ENCODE peak calls at places on chromosome 10, in ten cellular contexts. O is tibial nerve; R is H1; S is DND-41; Z is pancreas; G is CD4-positive, alpha-beta T cell; Y is psoas muscle; C is fibroblast of the aortic adventitia; V is H9; N is endothelial cell. T is an unnamed sample.

GRCh38 chr10:117250409-117250808 is 9.5 kb downstream of the SLC18A2 start:
- DNase-seq in O (no peak), R (no peak), S (no peak), Z (no peak), G (no peak), Y (no peak), C (no peak), V (no peak), N (no peak), T (no peak)

GRCh38 chr10:97538839-97539238 is 33.7 kb upstream of the ANKRD2 start:
- DNase-seq in O (no peak), R (no peak), S (no peak), Z (no peak), G (no peak), Y (no peak), C (no peak), V (no peak), N (no peak), T (no peak)

GRCh38 chr10:45001382-45002148 is 842 bp downstream of the ZNF22 start:
- DNase-seq in O (no peak), R (no peak), S (peak), Z (peak), G (peak), Y (peak), C (peak), V (peak), N (peak), T (no peak)

GRCh38 chr10:15751048-15751447 is 31.3 kb upstream of the ITGA8 start:
- DNase-seq in O (no peak), R (no peak), S (no peak), Z (no peak), G (no peak), Y (no peak), C (no peak), V (no peak), N (no peak), T (no peak)

GRCh38 chr10:71531485-71532446 is 135.0 kb downstream of the CDH23 start:
- DNase-seq in O (no peak), R (no peak), S (peak), Z (no peak), G (no peak), Y (no peak), C (no peak), V (no peak), N (no peak), T (no peak)

GRCh38 chr10:71086439-71087080 is 125.8 kb upstream of the UNC5B start:
- DNase-seq in O (no peak), R (no peak), S (no peak), Z (no peak), G (no peak), Y (no peak), C (no peak), V (no peak), N (no peak), T (peak)

GRCh38 chr10:78263521-78263988 is 229.9 kb downstream of the RPS24 start:
- DNase-seq in O (no peak), R (no peak), S (no peak), Z (no peak), G (no peak), Y (no peak), C (peak), V (no peak), N (no peak), T (no peak)

GRCh38 chr10:69248117-69248730 is 28.1 kb downstream of the HKDC1 start:
- DNase-seq in O (no peak), R (no peak), S (no peak), Z (no peak), G (no peak), Y (no peak), C (no peak), V (no peak), N (no peak), T (no peak)

GRCh38 chr10:49465717-49466116 is 69.8 kb upstream of the DRGX start:
- DNase-seq in O (no peak), R (no peak), S (no peak), Z (no peak), G (no peak), Y (no peak), C (no peak), V (no peak), N (no peak), T (no peak)

GRCh38 chr10:29132821-29133156 is 156.1 kb upstream of the LYZL1 start:
- DNase-seq in O (no peak), R (no peak), S (no peak), Z (no peak), G (no peak), Y (no peak), C (no peak), V (no peak), N (no peak), T (peak)

GRCh38 chr10:119025336-119025735 is 4.2 kb upstream of the NANOS1 start:
- DNase-seq in O (no peak), R (no peak), S (no peak), Z (peak), G (no peak), Y (peak), C (peak), V (no peak), N (no peak), T (peak)

GRCh38 chr10:82969405-82969804 is 1094.4 kb downstream of the NRG3 start:
- DNase-seq in O (no peak), R (no peak), S (no peak), Z (no peak), G (no peak), Y (no peak), C (peak), V (no peak), N (no peak), T (no peak)

GRCh38 chr10:62636825-62637248 is 167.7 kb upstream of the ADO start:
- DNase-seq in O (no peak), R (no peak), S (peak), Z (no peak), G (no peak), Y (no peak), C (no peak), V (no peak), N (no peak), T (no peak)

GRCh38 chr10:132461683-132462231 is 64.8 kb downstream of the PWWP2B start:
- DNase-seq in O (no peak), R (no peak), S (no peak), Z (peak), G (no peak), Y (peak), C (no peak), V (no peak), N (no peak), T (no peak)

GRCh38 chr10:84328303-84329093 is at the start of gene CCSER2:
- DNase-seq in O (peak), R (peak), S (peak), Z (peak), G (peak), Y (peak), C (peak), V (peak), N (peak), T (peak)

GRCh38 chr10:110376021-110376773 is 71.5 kb upstream of the SMNDC1 start:
- DNase-seq in O (no peak), R (no peak), S (no peak), Z (no peak), G (no peak), Y (peak), C (no peak), V (no peak), N (no peak), T (no peak)

GRCh38 chr10:125343118-125343752 is 182.9 kb upstream of the CTBP2 start:
- DNase-seq in O (no peak), R (no peak), S (peak), Z (no peak), G (no peak), Y (no peak), C (peak), V (no peak), N (peak), T (no peak)

GRCh38 chr10:127279334-127279774 is 83.0 kb upstream of the INSYN2A start:
- DNase-seq in O (no peak), R (no peak), S (no peak), Z (no peak), G (no peak), Y (no peak), C (no peak), V (no peak), N (no peak), T (peak)

GRCh38 chr10:32738958-32739357 is 219.1 kb downstream of the ITGB1 start:
- DNase-seq in O (no peak), R (no peak), S (no peak), Z (no peak), G (no peak), Y (no peak), C (no peak), V (no peak), N (no peak), T (no peak)

GRCh38 chr10:68212721-68213352 is 19.1 kb downstream of the ATOH7 start:
- DNase-seq in O (no peak), R (no peak), S (peak), Z (no peak), G (no peak), Y (no peak), C (peak), V (no peak), N (no peak), T (no peak)

GRCh38 chr10:13672505-13672904 is 85.7 kb downstream of the PRPF18 start:
- DNase-seq in O (no peak), R (no peak), S (no peak), Z (no peak), G (no peak), Y (no peak), C (no peak), V (no peak), N (no peak), T (no peak)

GRCh38 chr10:13671874-13672273 is 85.1 kb downstream of the PRPF18 start:
- DNase-seq in O (no peak), R (no peak), S (no peak), Z (peak), G (no peak), Y (no peak), C (no peak), V (no peak), N (no peak), T (no peak)

GRCh38 chr10:13668126-13668525 is 81.4 kb downstream of the PRPF18 start:
- DNase-seq in O (no peak), R (no peak), S (no peak), Z (peak), G (no peak), Y (no peak), C (no peak), V (no peak), N (no peak), T (no peak)

GRCh38 chr10:13669182-13669860 is 82.6 kb downstream of the PRPF18 start:
- DNase-seq in O (no peak), R (no peak), S (no peak), Z (peak), G (no peak), Y (no peak), C (no peak), V (no peak), N (no peak), T (no peak)

DNA sequence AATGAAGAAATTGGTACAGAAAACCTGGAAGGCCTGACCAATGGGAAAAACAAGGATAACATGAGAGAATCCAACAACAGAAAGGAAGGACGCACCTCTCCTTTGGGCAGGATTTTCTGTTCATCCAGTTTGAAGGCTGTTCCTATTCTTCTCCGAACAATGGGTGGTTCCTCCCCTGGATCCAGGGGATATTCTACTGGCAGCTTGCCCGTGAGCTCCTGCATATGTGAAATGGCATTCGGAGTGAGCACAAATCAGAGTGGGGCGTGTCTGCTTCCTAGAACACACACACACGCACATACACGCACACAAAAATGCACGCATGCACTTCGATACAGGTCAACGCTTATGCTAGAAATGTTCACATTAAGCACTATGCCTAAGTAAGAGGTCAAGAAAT is 83.5 kb downstream of the PRPF18 start:
- DNase-seq in O (no peak), R (no peak), S (no peak), Z (peak), G (no peak), Y (no peak), C (no peak), V (no peak), N (no peak), T (no peak)
- TF ChIP-seq CTCF in O (no peak), R (no peak), S (no peak), Z (no peak), G (no peak), Y (no peak), C (no peak), V (no peak), N (no peak), T (no peak)

GRCh38 chr10:60335708-60336107 is 54.0 kb downstream of the ANK3 start:
- DNase-seq in O (no peak), R (no peak), S (no peak), Z (no peak), G (no peak), Y (no peak), C (no peak), V (no peak), N (no peak), T (no peak)
- TF ChIP-seq CTCF in O (no peak), R (peak), S (no peak), Z (no peak), G (no peak), Y (no peak), C (no peak), V (peak), N (no peak), T (peak)

GRCh38 chr10:121312582-121312981 is 285.7 kb downstream of the FGFR2 start:
- DNase-seq in O (no peak), R (no peak), S (no peak), Z (no peak), G (no peak), Y (no peak), C (no peak), V (no peak), N (no peak), T (no peak)

GRCh38 chr10:121316432-121316831 is 281.8 kb downstream of the FGFR2 start:
- DNase-seq in O (no peak), R (no peak), S (no peak), Z (no peak), G (no peak), Y (no peak), C (no peak), V (no peak), N (no peak), T (no peak)

GRCh38 chr10:121322046-121322445 is 276.2 kb downstream of the FGFR2 start:
- DNase-seq in O (no peak), R (no peak), S (no peak), Z (no peak), G (no peak), Y (no peak), C (no peak), V (no peak), N (no peak), T (no peak)

GRCh38 chr10:121313119-121313858 is 285.0 kb downstream of the FGFR2 start:
- DNase-seq in O (no peak), R (no peak), S (no peak), Z (no peak), G (no peak), Y (no peak), C (no peak), V (no peak), N (no peak), T (no peak)

DNA sequence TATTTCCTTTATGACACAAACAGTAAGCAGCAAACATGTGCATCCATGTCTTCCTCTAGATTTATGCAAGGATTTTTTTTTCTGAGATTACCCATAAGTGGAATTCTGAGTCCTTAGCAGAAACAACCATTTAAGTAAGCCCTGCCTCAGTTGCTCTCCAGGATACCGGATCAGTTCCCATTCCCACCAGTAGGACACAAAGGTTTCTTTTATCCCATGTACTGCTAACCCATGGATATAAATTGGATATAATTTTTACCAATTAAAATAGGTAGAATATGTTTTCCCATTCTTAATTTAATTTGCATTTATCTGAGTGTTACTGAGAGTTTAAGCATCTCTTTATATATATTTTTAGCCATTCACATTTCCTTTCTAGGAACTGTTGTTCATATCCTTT is 280.9 kb downstream of the FGFR2 start:
- DNase-seq in O (no peak), R (no peak), S (no peak), Z (no peak), G (no peak), Y (no peak), C (no peak), V (no peak), N (no peak), T (no peak)
- TF ChIP-seq CTCF in O (no peak), R (no peak), S (no peak), Z (no peak), G (no peak), Y (no peak), C (no peak), V (peak), N (peak), T (no peak)

GRCh38 chr10:1044964-1045363 is 4.0 kb downstream of the IDI1 start:
- DNase-seq in O (no peak), R (no peak), S (no peak), Z (no peak), G (no peak), Y (no peak), C (peak), V (no peak), N (no peak), T (no peak)
- TF ChIP-seq CTCF in O (no peak), R (no peak), S (no peak), Z (no peak), G (no peak), Y (no peak), C (no peak), V (no peak), N (no peak), T (no peak)

GRCh38 chr10:5252177-5253037 is 55.8 kb downstream of the AKR1C4 start:
- DNase-seq in O (no peak), R (no peak), S (no peak), Z (no peak), G (no peak), Y (no peak), C (peak), V (peak), N (no peak), T (no peak)
- TF ChIP-seq CTCF in O (no peak), R (peak), S (no peak), Z (no peak), G (no peak), Y (no peak), C (no peak), V (no peak), N (no peak), T (no peak)

DNA sequence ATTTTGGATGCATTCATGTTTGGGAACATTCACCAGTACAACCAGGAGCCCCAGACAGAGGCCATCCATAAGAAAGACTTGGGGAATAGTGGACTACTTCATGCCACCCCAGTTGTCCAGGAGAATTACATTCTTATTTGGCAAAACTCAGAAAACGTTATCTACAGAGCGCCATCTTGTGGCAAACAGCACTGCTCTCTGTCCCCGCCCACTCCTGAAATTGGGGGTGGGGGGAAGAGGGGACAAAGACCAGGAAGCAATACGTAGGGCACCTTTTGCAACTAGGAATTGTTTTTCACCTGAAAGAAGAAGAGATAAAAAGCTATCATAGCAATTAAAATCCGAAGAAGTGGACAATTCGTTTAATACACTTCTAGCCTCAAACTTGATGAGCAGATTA is 134.6 kb upstream of the MGMT start:
- DNase-seq in O (no peak), R (peak), S (peak), Z (no peak), G (no peak), Y (no peak), C (no peak), V (peak), N (peak), T (no peak)
- TF ChIP-seq CTCF in O (peak), R (peak), S (peak), Z (no peak), G (peak), Y (peak), C (no peak), V (peak), N (peak), T (no peak)

DNA sequence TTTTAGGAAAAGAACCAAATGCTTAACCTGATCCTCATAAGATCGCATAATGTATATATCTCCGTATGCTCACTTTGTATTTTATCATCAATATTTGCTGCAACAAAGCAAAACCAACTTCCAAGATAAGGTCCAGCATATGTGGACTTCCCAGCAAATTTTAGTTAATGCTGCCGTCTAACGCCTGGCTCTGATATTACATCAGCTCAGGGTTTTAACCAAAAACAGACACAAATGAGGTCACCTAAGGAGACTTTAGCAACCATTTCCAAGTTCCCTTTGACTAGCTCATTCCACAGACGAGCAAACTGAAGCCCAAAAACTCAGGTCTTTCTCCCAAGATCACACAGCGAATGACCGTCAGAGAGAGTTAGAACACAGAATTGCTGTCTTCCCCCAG is 59.4 kb upstream of the UCN3 start:
- DNase-seq in O (no peak), R (no peak), S (no peak), Z (no peak), G (no peak), Y (no peak), C (peak), V (no peak), N (no peak), T (no peak)
- TF ChIP-seq CTCF in O (no peak), R (no peak), S (no peak), Z (peak), G (no peak), Y (no peak), C (peak), V (no peak), N (no peak), T (no peak)

DNA sequence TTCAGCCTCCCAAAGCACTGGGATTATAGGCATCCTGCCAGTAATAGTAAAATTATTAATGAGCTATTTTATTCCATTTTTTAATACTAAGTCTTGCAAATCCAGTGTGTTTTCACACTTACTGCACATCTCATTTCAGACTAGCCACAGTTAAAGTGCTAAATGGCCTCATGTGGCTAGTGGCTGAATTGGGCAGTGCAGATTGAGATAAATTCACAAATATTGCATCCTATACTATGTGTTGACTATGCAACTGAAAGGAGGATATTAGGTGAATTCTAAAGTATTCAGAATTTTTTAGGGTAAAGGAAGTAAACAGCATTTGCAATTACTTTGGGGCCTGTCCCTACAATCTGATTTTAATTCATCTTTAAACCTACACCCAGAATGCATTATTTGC is 10.2 kb downstream of the APBB1IP start:
- DNase-seq in O (no peak), R (no peak), S (no peak), Z (no peak), G (no peak), Y (no peak), C (no peak), V (no peak), N (no peak), T (no peak)
- TF ChIP-seq CTCF in O (no peak), R (peak), S (peak), Z (no peak), G (no peak), Y (no peak), C (peak), V (no peak), N (no peak), T (no peak)

GRCh38 chr10:43355749-43356371 is 15.6 kb upstream of the FXYD4 start:
- DNase-seq in O (no peak), R (no peak), S (no peak), Z (no peak), G (no peak), Y (no peak), C (peak), V (no peak), N (no peak), T (no peak)
- TF ChIP-seq CTCF in O (no peak), R (no peak), S (no peak), Z (no peak), G (no peak), Y (no peak), C (no peak), V (peak), N (no peak), T (no peak)

GRCh38 chr10:91759581-91759986 is 38.6 kb upstream of the TNKS2 start:
- DNase-seq in O (no peak), R (no peak), S (no peak), Z (no peak), G (no peak), Y (no peak), C (no peak), V (no peak), N (no peak), T (no peak)

GRCh38 chr10:91762878-91763277 is 35.3 kb upstream of the TNKS2 start:
- DNase-seq in O (no peak), R (no peak), S (no peak), Z (no peak), G (no peak), Y (no peak), C (no peak), V (no peak), N (no peak), T (no peak)

GRCh38 chr10:91756286-91756685 is 41.9 kb upstream of the TNKS2 start:
- DNase-seq in O (no peak), R (no peak), S (no peak), Z (no peak), G (no peak), Y (no peak), C (peak), V (no peak), N (no peak), T (no peak)

GRCh38 chr10:91758303-91759146 is 39.7 kb upstream of the TNKS2 start:
- DNase-seq in O (no peak), R (no peak), S (no peak), Z (no peak), G (no peak), Y (no peak), C (peak), V (no peak), N (no peak), T (no peak)
- TF ChIP-seq CTCF in O (peak), R (peak), S (peak), Z (peak), G (peak), Y (peak), C (peak), V (peak), N (no peak), T (peak)

T was measured in osteocyte.